ENCODE peak calls at places on chromosome X, in five cellular contexts. G, V, C, T and N are unnamed samples.

GRCh38 chrX:95382799-95383198 is 1301.8 kb upstream of the DIAPH2 start:
- DNase-seq in G (no peak), V (no peak), C (no peak), T (no peak), N (no peak)

GRCh38 chrX:18855919-18856644 is 127.8 kb downstream of the PHKA2 start:
- DNase-seq in G (no peak), V (peak), C (peak), T (no peak), N (no peak)

GRCh38 chrX:48532201-48532600 is 7.3 kb upstream of the TBC1D25 start:
- DNase-seq in G (no peak), V (no peak), C (peak), T (no peak), N (no peak)

GRCh38 chrX:103063918-103064434 is at the start of gene BEX1:
- DNase-seq in G (no peak), V (peak), C (peak), T (peak), N (peak)

GRCh38 chrX:16882188-16882587 is 12.0 kb upstream of the RBBP7 start:
- DNase-seq in G (peak), V (peak), C (peak), T (peak), N (peak)

GRCh38 chrX:137031517-137032377 is 2.0 kb downstream of the GPR101 start:
- DNase-seq in G (no peak), V (peak), C (peak), T (peak), N (peak)

GRCh38 chrX:13360146-13360545 is 40.3 kb upstream of the ATXN3L start:
- DNase-seq in G (peak), V (no peak), C (no peak), T (peak), N (no peak)

GRCh38 chrX:55924574-55924973 is 207.0 kb downstream of the RRAGB start:
- DNase-seq in G (no peak), V (no peak), C (no peak), T (no peak), N (no peak)

GRCh38 chrX:37684918-37685317 is 673 bp upstream of the XK start:
- DNase-seq in G (no peak), V (no peak), C (no peak), T (no peak), N (no peak)

GRCh38 chrX:74286950-74287349 is 17.0 kb upstream of the ZCCHC13 start:
- DNase-seq in G (no peak), V (peak), C (peak), T (no peak), N (no peak)

GRCh38 chrX:6002056-6002455 is 226.6 kb downstream of the NLGN4X start:
- DNase-seq in G (no peak), V (no peak), C (no peak), T (peak), N (peak)

GRCh38 chrX:17183566-17183965 is 191.4 kb upstream of the NHS start:
- DNase-seq in G (no peak), V (no peak), C (no peak), T (no peak), N (no peak)

GRCh38 chrX:10677490-10677889 is 57.1 kb upstream of the MID1 start:
- DNase-seq in G (peak), V (no peak), C (peak), T (peak), N (no peak)

GRCh38 chrX:68428431-68428830 is 4.9 kb downstream of the OPHN1 start:
- DNase-seq in G (no peak), V (peak), C (peak), T (no peak), N (no peak)

GRCh38 chrX:76555816-76556215 is 128.3 kb downstream of the MAGEE1 start:
- DNase-seq in G (no peak), V (peak), C (peak), T (no peak), N (peak)